ENCODE peak calls at places on chromosomes 13 and 19, in four cellular contexts. A, Y, E and R are unnamed samples.

GRCh38 chr19:7862413-7862951 is 11.7 kb downstream of the PRR36 start:
- DNase-seq in Y (no peak), E (no peak), A (peak; percentile 98), R (peak; percentile 99)

GRCh38 chr13:63198076-63198475 is 1782.4 kb upstream of the PCDH20 start:
- DNase-seq in E (no peak), A (no peak), Y (no peak), R (no peak)

GRCh38 chr13:67224148-67224846 is 5.8 kb downstream of the PCDH9 start:
- DNase-seq in A (peak; percentile 51), E (no peak), Y (peak; percentile 56), R (peak; percentile 62)

GRCh38 chr13:44052843-44053607 is 173.3 kb downstream of the LACC1 start:
- DNase-seq in E (no peak), A (no peak), Y (no peak), R (no peak)

GRCh38 chr19:3692141-3693029 is 7.9 kb downstream of the PIP5K1C start:
- DNase-seq in E (no peak), Y (no peak), A (peak; percentile 64), R (peak; percentile 82)

GRCh38 chr13:43579321-43579720 is 207.5 kb downstream of the ENOX1 start:
- DNase-seq in E (no peak), A (no peak), Y (no peak), R (no peak)

GRCh38 chr13:18954254-18954653 is 227.4 kb downstream of the TUBA3C start:
- DNase-seq in Y (no peak), E (no peak), A (no peak), R (no peak)

GRCh38 chr13:93562676-93563075 is 336.1 kb downstream of the GPC6 start:
- DNase-seq in E (no peak), Y (no peak), A (no peak), R (no peak)

GRCh38 chr19:54345938-54346386 is 7.0 kb upstream of the LILRA4 start:
- DNase-seq in E (peak; percentile 74), A (no peak), Y (no peak), R (no peak)

GRCh38 chr19:32828139-32828538 is 41.4 kb downstream of the SLC7A9 start:
- DNase-seq in A (no peak), Y (peak; percentile 16), E (no peak), R (no peak)

GRCh38 chr13:57633141-57633949 is 1.8 kb downstream of the PCDH17 start:
- DNase-seq in Y (no peak), E (no peak), A (no peak), R (peak; percentile 79)

GRCh38 chr13:114068723-114069322 is 63.6 kb downstream of the RASA3 start:
- DNase-seq in A (no peak), E (no peak), Y (no peak), R (no peak)

GRCh38 chr13:106468948-106469590 is 66.4 kb downstream of the EFNB2 start:
- DNase-seq in A (no peak), E (no peak), Y (no peak), R (no peak)

GRCh38 chr13:49220035-49220855 is at the start of gene MLNR:
- DNase-seq in E (no peak), A (peak; percentile 42), Y (peak; percentile 39), R (peak; percentile 86)

GRCh38 chr13:103224804-103225203 is 158.6 kb upstream of the SLC10A2 start:
- DNase-seq in A (no peak), Y (no peak), E (no peak), R (no peak)

GRCh38 chr13:111665691-111666095 is 345.3 kb downstream of the TEX29 start:
- DNase-seq in Y (no peak), E (no peak), A (no peak), R (no peak)

GRCh38 chr13:73411067-73411809 is 352.4 kb downstream of the KLF5 start:
- DNase-seq in Y (no peak), A (no peak), E (no peak), R (no peak)

GRCh38 chr13:97212540-97213146 is 9.5 kb upstream of the MBNL2 start:
- DNase-seq in A (no peak), Y (no peak), E (no peak), R (no peak)

GRCh38 chr13:42047561-42048322 is 706 bp upstream of the DGKH start:
- DNase-seq in Y (no peak), E (peak; percentile 8), A (peak; percentile 37), R (peak; percentile 71)

GRCh38 chr19:46813570-46814358 is 25.4 kb upstream of the SLC1A5 start:
- DNase-seq in E (no peak), Y (peak; percentile 56), A (peak; percentile 37), R (no peak)

GRCh38 chr13:35190241-35190640 is 248.2 kb downstream of the NBEA start:
- DNase-seq in Y (no peak), E (no peak), A (no peak), R (no peak)

GRCh38 chr19:56622374-56622773 is 20.6 kb upstream of the SMIM17 start:
- DNase-seq in Y (no peak), A (no peak), E (no peak), R (no peak)

GRCh38 chr13:48446454-48446853 is 33.5 kb upstream of the LPAR6 start:
- DNase-seq in E (no peak), Y (no peak), A (no peak), R (no peak)

GRCh38 chr19:10454267-10454666 is 33.9 kb downstream of the PDE4A start:
- DNase-seq in Y (no peak), E (no peak), A (peak; percentile 53), R (peak; percentile 86)

GRCh38 chr13:79346300-79346914 is 59.6 kb downstream of the RBM26 start:
- DNase-seq in Y (no peak), A (no peak), E (no peak), R (no peak)

GRCh38 chr13:108086678-108087077 is 128.7 kb downstream of the LIG4 start:
- DNase-seq in A (no peak), Y (no peak), E (no peak), R (no peak)

GRCh38 chr19:17091758-17092333 is 16.3 kb downstream of the MYO9B start:
- DNase-seq in A (peak; percentile 41), Y (no peak), E (no peak), R (no peak)

GRCh38 chr13:38763446-38764381 is 76.8 kb downstream of the FREM2 start:
- DNase-seq in Y (peak; percentile 16), A (no peak), E (no peak), R (peak; percentile 36)

GRCh38 chr13:24033527-24034302 is 126.8 kb upstream of the SPATA13 start:
- DNase-seq in Y (no peak), A (no peak), E (no peak), R (no peak)

GRCh38 chr13:24923305-24923640 is 159.3 kb downstream of the RNF17 start:
- DNase-seq in A (no peak), E (peak; percentile 93), Y (no peak), R (peak; percentile 39)

GRCh38 chr19:41269571-41269970 is 5.4 kb downstream of the HNRNPUL1 start:
- DNase-seq in E (no peak), A (no peak), Y (no peak), R (no peak)

GRCh38 chr13:20127563-20128458 is 33.0 kb downstream of the GJA3 start:
- DNase-seq in A (no peak), E (no peak), Y (peak; percentile 53), R (peak; percentile 87)

GRCh38 chr19:8532170-8532569 is 18.2 kb upstream of the ZNF414 start:
- DNase-seq in A (no peak), E (no peak), Y (peak; percentile 43), R (no peak)

DNA sequence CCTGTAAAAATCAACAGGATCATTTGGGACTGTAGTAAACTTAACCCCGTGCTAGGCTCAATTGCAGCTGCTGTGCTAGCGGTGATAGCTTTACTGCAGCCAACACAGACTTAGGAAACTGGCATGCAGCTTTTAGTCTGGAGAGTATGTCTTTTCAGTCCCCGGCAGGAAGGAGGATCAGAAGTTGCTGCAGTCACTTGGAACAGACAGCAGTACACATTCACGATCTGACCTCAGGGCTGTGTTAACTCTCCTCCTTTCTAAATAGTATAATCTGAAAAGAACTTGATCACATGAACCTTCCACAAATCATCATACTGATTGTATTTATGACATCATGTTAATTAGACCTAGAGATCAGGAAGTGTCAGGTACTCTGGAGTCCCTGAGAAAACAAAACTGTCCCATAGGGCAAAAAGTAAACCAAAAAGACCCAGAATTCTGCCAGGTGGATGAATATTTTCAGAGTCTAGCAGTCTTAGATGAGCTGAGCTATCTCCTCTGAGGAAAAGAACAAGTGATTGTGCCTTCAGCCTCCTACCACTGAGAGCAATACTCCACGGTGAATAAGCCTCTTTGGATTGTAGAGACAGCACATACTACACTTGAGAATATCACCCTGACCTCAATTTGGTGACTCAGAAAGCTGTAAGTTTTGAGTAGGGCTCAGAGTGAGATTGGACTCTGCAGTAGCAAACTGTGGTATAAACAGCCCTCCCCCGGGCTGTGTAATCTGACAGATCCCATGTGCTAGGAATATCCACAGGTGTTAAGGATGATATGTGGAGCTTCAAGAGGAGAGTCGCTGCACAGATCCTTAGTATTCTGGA is 181.0 kb upstream of the GPR12 start:
- DNase-seq in A (no peak), E (no peak), Y (no peak), R (no peak)
- H3K9ac ChIP-seq in A (no peak overlapping the region), E (no peak overlapping the region), Y (no peak overlapping the region), R (no peak overlapping the region)

GRCh38 chr19:18130523-18131242 is 22.3 kb upstream of the PIK3R2 start:
- DNase-seq in Y (no peak), E (no peak), A (no peak), R (no peak)
- TF ChIP-seq FOXM1 in Y (no peak), E (no peak), A (no peak), R (no peak)

GRCh38 chr19:55545443-55545842 is at the start of gene SBK3:
- DNase-seq in A (no peak), Y (no peak), E (no peak), R (no peak)

GRCh38 chr19:55549500-55550320 is 4.4 kb upstream of the SBK3 start:
- DNase-seq in A (no peak), E (no peak), Y (peak; percentile 64), R (no peak)

GRCh38 chr19:55545913-55546495 is 661 bp upstream of the SBK3 start:
- DNase-seq in E (no peak), Y (peak; percentile 28), A (no peak), R (no peak)

GRCh38 chr19:55544776-55545439 is 435 bp downstream of the SBK3 start:
- DNase-seq in E (no peak), A (peak; percentile 90), Y (peak; percentile 35), R (no peak)

GRCh38 chr19:55546822-55547614 is 1.7 kb upstream of the SBK3 start:
- DNase-seq in E (no peak), Y (peak; percentile 35), A (peak; percentile 60), R (no peak)
- H3K9ac ChIP-seq in E (no peak overlapping the region), Y (no peak overlapping the region), A (peak overlapping the region; percentile 32), R (no peak overlapping the region)

DNA sequence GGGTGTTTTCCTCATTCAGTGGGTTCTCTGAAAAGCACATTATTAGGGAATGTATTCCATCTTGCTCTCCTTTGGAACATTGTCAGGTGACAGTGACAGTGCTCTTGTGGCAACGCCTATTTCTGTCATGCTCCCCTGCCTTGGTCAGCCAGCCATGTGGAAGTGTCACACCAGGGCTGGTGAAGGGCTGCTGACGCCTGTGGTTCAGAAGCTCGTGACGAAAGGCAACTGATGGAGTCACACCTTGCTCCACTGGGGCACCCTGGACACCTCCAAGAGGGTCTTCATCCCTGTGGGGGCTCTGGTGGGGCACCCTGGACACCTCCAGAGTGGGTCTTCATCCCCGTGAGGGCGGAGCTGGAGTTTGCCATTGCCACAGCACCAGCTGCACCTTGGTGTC is 68.9 kb upstream of the GPR183 start:
- DNase-seq in A (no peak), Y (no peak), E (no peak), R (no peak)
- TF ChIP-seq FOXM1 in A (no peak), Y (no peak), E (no peak), R (no peak)